ENCODE peak calls at places on chromosomes 5 and 9, in four cellular contexts. K is stomach, D is left ventricle myocardium inferior, C is IMR-90. P is an unnamed sample.

GRCh38 chr9:91714020-91714721 is 235.9 kb downstream of the ROR2 start:
- DNase-seq in K (peak; percentile 74), D (peak; percentile 45), C (peak; percentile 61), P (no peak)

GRCh38 chr9:4784403-4784802 is 8.3 kb upstream of the RCL1 start:
- DNase-seq in K (no peak), D (no peak), C (no peak), P (no peak)

GRCh38 chr9:28741459-28741858 is 1168.2 kb upstream of the C9orf72 start:
- DNase-seq in K (no peak), D (no peak), C (no peak), P (no peak)

GRCh38 chr9:127921592-127922120 is 4.8 kb upstream of the ST6GALNAC4 start:
- DNase-seq in K (peak; percentile 81), D (peak; percentile 70), C (no peak), P (no peak)

GRCh38 chr9:76665458-76665857 is 98.8 kb upstream of the PCA3 start:
- DNase-seq in K (no peak), D (no peak), C (no peak), P (no peak)

GRCh38 chr9:34145165-34145564 is 18.7 kb upstream of the DCAF12 start:
- DNase-seq in K (no peak), D (no peak), C (peak; percentile 24), P (no peak)

GRCh38 chr5:117454716-117455212 is 880.1 kb upstream of the SEMA6A start:
- DNase-seq in K (peak; percentile 61), D (peak; percentile 18), C (peak; percentile 6), P (no peak)

GRCh38 chr9:124593080-124594058 is 86.2 kb upstream of the NR5A1 start:
- DNase-seq in K (no peak), D (no peak), C (peak; percentile 12), P (no peak)

GRCh38 chr9:121906074-121906520 is 187.0 kb downstream of the TTLL11 start:
- DNase-seq in K (no peak), D (no peak), C (peak; percentile 68), P (peak; percentile 71)

GRCh38 chr9:106019017-106019692 is 324.8 kb downstream of the TMEM38B start:
- DNase-seq in K (no peak), D (no peak), C (no peak), P (no peak)

GRCh38 chr9:14428781-14429230 is 114.9 kb upstream of the NFIB start:
- DNase-seq in K (peak; percentile 66), D (peak; percentile 67), C (peak; percentile 69), P (peak; percentile 50)

GRCh38 chr9:33025572-33026347 is 687 bp downstream of the DNAJA1 start:
- DNase-seq in K (peak; percentile 65), D (peak; percentile 51), C (peak; percentile 32), P (peak; percentile 24)

GRCh38 chr5:60586307-60586901 is 113.6 kb downstream of the DEPDC1B start:
- DNase-seq in K (no peak), D (no peak), C (peak; percentile 50), P (no peak)
- TF ChIP-seq CTCF in K (no peak), D (peak; percentile 67), C (peak; percentile 51), P (peak; percentile 55)

DNA sequence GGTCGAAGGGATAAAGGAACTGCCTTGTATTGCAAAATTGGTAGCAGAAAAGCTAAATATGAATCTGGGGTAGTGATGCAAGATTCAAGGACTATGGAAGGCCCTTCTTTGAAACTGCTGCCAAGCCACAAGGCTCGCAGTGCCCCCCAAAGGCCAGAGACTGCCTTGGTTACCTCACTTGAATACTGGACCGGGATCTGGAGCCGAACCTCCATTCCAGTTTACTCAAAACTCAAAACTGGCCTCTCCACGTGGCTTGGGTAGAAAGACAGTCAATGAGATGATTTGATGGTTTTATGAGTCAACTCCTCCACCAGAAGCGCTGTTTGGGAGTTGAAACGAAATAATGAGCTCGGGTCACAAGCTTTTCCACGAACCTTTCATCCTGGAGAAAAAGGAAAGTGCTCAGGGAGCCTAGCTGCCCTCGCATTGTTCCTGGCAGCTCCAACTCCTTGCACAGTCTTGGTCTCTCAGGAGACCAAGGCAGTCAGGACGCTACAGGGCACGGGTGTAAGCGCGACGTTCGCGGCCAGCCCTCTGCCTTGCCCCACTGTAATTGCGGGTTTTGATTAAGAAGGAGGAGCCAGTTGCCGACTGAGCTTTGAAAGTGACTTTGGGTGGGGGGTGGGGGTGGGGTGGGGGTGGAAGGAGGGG is 2.8 kb downstream of the ST8SIA4 start:
- DNase-seq in K (peak; percentile 26), D (peak; percentile 26), C (no peak), P (no peak)
- TF ChIP-seq CTCF in K (no peak), D (peak; percentile 49), C (no peak), P (no peak)

GRCh38 chr5:8188874-8189588 is 320.1 kb downstream of the MTRR start:
- DNase-seq in K (peak; percentile 44), D (no peak), C (peak; percentile 1), P (no peak)

GRCh38 chr5:8184455-8185063 is 315.6 kb downstream of the MTRR start:
- DNase-seq in K (peak; percentile 56), D (no peak), C (peak; percentile 28), P (no peak)
- TF ChIP-seq CTCF in K (no peak), D (peak; percentile 65), C (peak; percentile 54), P (peak; percentile 83)

GRCh38 chr5:52963636-52964035 is 25.5 kb upstream of the ITGA2 start:
- DNase-seq in K (no peak), D (no peak), C (no peak), P (no peak)

GRCh38 chr5:52961238-52961637 is 27.9 kb upstream of the ITGA2 start:
- DNase-seq in K (no peak), D (no peak), C (no peak), P (peak; percentile 64)

GRCh38 chr5:52964138-52964537 is 25.0 kb upstream of the ITGA2 start:
- DNase-seq in K (no peak), D (no peak), C (peak; percentile 17), P (peak; percentile 55)
- TF ChIP-seq CTCF in K (no peak), D (no peak), C (peak; percentile 14), P (peak; percentile 51)

DNA sequence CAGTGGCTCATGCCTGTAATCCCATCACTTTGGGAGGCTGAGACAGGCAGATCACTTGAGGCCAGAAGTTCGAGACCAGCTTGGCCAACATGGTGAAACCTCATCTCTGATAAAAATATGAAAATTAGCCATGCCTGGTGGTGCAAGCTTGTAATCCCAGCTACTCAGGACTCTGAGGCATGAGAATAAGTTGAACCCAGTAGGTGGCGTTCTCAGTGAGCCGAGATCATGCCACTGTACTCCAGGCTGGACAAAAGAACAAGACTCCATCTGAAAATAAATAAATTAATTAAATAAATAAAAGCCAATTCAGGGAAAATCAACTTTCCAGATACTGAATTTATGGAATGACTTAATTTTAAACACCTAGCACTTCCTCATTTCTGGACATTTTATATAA is 1722.1 kb downstream of the MAT2B start:
- DNase-seq in K (peak; percentile 26), D (no peak), C (no peak), P (no peak)
- TF ChIP-seq CTCF in K (no peak), D (no peak), C (no peak), P (no peak)

DNA sequence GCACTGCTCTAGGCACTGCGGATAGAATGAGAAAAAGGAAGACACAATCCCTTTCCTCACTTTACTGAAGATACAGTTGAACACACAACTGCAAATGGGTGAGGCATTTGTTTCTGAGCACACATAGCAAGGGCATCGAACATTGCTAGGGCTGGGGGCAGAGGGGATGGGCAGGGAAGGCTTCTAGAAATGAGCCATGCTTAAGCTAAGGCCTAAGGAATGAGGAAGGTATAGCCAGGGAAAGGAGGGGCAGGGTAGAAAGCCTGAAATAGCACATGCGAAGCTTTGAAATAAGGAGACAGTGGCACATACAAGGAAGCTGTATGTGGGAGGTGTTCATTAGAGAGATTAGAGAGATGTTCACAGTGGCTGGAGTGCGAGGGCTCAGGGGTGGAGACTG is 92.7 kb downstream of the KIF4B start:
- DNase-seq in K (no peak), D (no peak), C (no peak), P (no peak)
- TF ChIP-seq CTCF in K (no peak), D (no peak), C (no peak), P (no peak)

GRCh38 chr9:88025411-88026132 is 51.2 kb upstream of the CDK20 start:
- DNase-seq in K (no peak), D (no peak), C (no peak), P (no peak)
- TF ChIP-seq CTCF in K (no peak), D (no peak), C (no peak), P (no peak)

GRCh38 chr5:69414885-69415583 is at the start of gene MARVELD2:
- DNase-seq in K (peak; percentile 96), D (peak; percentile 63), C (peak; percentile 6), P (no peak)
- TF ChIP-seq CTCF in K (no peak), D (peak; percentile 44), C (peak; percentile 34), P (no peak)

DNA sequence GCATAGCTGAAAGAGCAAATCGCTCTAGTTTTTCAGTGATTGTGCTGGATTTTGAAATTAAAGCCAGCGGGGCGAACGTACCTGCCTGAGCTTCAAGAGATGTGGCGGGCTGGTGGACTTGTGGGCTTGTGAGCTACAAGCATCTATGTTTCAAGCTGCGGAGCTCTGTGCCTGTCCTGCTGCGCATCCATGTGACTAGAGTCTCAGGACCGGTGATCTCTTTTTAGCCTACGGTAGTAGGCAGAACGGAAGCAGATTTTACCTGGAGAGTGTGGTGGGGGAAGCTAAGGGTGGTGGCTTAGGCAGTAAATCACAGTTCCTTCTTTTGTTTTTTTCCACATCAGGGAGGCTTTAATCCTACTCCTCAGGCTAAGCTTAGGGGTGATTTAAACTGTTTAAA is 193.7 kb downstream of the SREK1 start:
- DNase-seq in K (no peak), D (no peak), C (no peak), P (no peak)
- TF ChIP-seq CTCF in K (no peak), D (no peak), C (no peak), P (no peak)

P was measured in HFFc6.